ENCODE peak calls at places on chromosomes 12 and 14, in four cellular contexts. Z is HepG2, O is HEK293T, U is K562. S is an unnamed sample.

GRCh38 chr14:75562048-75562447 is 16.4 kb upstream of the FLVCR2 start:
- DNase-seq in Z (no peak), O (no peak), U (no peak), S (no peak)

GRCh38 chr14:35336171-35337073 is 44.2 kb downstream of the PSMA6 start:
- DNase-seq in Z (peak; percentile 99), O (no peak), U (peak; percentile 88), S (peak; percentile 66)

GRCh38 chr12:120649442-120650248 is 9.2 kb downstream of the CABP1 start:
- DNase-seq in Z (no peak), O (no peak), U (no peak), S (peak; percentile 28)

GRCh38 chr14:78152246-78153068 is 17.7 kb upstream of the NRXN3 start:
- DNase-seq in Z (no peak), O (no peak), U (no peak), S (no peak)

GRCh38 chr14:92740440-92740839 is 8.0 kb downstream of the LGMN start:
- DNase-seq in Z (no peak), O (no peak), U (no peak), S (no peak)

GRCh38 chr14:61538464-61539022 is 156.8 kb upstream of the HIF1A start:
- DNase-seq in Z (no peak), O (no peak), U (no peak), S (no peak)

GRCh38 chr12:32515137-32515860 is 115.9 kb downstream of the FGD4 start:
- DNase-seq in Z (no peak), O (no peak), U (no peak), S (no peak)

GRCh38 chr14:38309522-38310262 is 53.8 kb upstream of the CLEC14A start:
- DNase-seq in Z (no peak), O (no peak), U (no peak), S (no peak)

GRCh38 chr14:32430326-32430725 is 101.2 kb downstream of the AKAP6 start:
- DNase-seq in Z (no peak), O (no peak), U (peak; percentile 19), S (no peak)

GRCh38 chr14:104567141-104567956 is 12.2 kb upstream of the C14orf180 start:
- DNase-seq in Z (no peak), O (no peak), U (no peak), S (no peak)

GRCh38 chr12:16148938-16149337 is 128.5 kb downstream of the SLC15A5 start:
- DNase-seq in Z (no peak), O (no peak), U (no peak), S (no peak)

GRCh38 chr12:122116707-122117535 is 38.4 kb downstream of the MLXIP start:
- DNase-seq in Z (no peak), O (no peak), U (no peak), S (no peak)

GRCh38 chr14:23629831-23630396 is 6.2 kb upstream of the DHRS2 start:
- DNase-seq in Z (no peak), O (no peak), U (no peak), S (no peak)

GRCh38 chr14:23630687-23631086 is 5.5 kb upstream of the DHRS2 start:
- DNase-seq in Z (no peak), O (no peak), U (no peak), S (no peak)

GRCh38 chr14:23626946-23627345 is 9.2 kb upstream of the DHRS2 start:
- DNase-seq in Z (no peak), O (no peak), U (no peak), S (no peak)

GRCh38 chr14:23629204-23629603 is 7.0 kb upstream of the DHRS2 start:
- DNase-seq in Z (peak; percentile 68), O (no peak), U (no peak), S (no peak)

GRCh38 chr14:23627961-23628360 is 8.2 kb upstream of the DHRS2 start:
- DNase-seq in Z (no peak), O (no peak), U (no peak), S (no peak)
- TF ChIP-seq ELF4 in Z (no peak), O (no peak), U (no peak), S (no peak)

DNA sequence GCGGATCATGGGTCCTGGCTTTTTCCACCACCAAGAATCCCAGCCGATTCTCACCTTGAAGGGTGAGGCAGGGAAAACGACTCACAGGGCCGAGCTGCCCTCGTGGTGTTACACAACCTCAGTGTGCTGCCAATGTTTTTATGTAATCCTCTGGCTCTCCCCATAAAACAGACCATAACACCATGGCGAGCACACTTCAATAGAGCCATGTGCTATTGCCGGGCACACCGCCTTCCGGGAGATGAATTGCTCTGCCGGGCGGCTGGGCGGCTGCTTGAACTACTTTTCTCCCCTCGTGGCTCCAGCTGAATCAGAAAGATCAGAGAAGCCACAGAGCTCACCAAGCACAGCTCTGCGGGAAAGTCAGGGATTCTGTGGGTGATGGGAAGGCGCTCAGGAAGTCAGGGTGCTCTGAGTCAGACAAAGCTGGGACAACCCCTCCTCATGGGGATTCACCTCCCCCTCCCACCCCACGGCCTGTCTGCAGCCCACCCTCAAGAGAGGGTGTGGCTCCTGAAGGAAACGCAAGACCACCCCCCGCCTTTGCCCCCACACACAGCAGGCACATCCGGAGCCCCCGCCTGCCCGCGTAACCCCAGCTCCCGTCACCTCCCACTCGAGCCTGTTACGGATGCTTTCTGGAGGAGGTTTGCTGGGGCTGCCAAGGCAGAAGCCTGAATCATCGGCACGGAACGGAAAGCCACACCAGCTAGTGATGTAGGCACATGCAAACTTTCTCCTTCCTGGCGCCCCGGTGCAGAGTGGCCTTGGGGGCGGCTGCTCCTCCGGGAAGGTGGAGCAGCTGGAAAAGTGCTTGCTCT is 1.8 kb downstream of the GALNT9 start:
- DNase-seq in Z (no peak), O (no peak), U (no peak), S (no peak)
- TF ChIP-seq ELF4 in Z (no peak), O (no peak), U (no peak), S (no peak)

GRCh38 chr12:47841910-47842309 is 22.2 kb upstream of the HDAC7 start:
- DNase-seq in Z (no peak), O (no peak), U (no peak), S (no peak)

GRCh38 chr12:47841506-47841905 is 21.8 kb upstream of the HDAC7 start:
- DNase-seq in Z (no peak), O (no peak), U (no peak), S (no peak)

GRCh38 chr12:47845066-47845465 is 25.4 kb upstream of the HDAC7 start:
- DNase-seq in Z (no peak), O (no peak), U (no peak), S (no peak)

GRCh38 chr12:47844264-47845020 is 24.7 kb upstream of the HDAC7 start:
- DNase-seq in Z (no peak), O (no peak), U (no peak), S (no peak)

DNA sequence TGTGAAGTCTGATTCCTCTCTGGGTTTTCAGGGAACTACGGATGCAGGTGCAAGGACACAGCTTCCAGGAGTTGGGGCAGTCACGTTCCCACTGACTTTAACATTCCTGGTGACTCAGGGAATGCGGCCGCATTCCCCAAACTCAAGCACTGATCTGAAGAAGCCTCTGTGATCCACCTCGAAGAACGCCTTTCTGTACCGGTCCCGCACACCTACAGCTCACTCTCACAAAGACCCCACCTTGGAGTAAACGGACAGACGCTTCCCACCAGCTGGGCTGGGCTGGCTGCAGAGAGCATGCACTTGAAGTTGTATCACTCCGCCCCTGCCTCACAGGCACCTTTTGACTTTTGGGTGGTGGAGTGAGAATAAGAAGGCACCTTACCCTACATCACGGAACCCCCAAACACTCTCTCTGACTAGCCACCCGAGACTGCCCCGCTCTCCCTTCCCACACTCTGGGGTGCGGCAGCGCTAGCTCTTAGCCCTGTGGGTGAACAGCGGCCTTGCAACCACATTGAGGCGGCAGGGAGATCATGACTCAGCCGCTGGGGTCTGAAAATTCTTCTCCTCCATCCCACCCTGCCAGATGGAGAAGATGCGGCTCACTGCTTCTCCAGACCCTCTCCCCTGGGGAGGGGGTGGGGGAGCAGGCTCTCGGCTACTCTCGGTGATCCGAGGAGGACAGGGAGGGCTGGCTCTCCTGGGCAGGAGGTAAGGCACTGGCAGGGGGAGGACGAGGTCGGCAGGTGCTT is 23.7 kb upstream of the HDAC7 start:
- DNase-seq in Z (no peak), O (no peak), U (no peak), S (no peak)
- TF ChIP-seq ELF4 in Z (no peak), O (no peak), U (no peak), S (no peak)

GRCh38 chr14:66216763-66217162 is 269.4 kb upstream of the CCDC196 start:
- DNase-seq in Z (no peak), O (no peak), U (no peak), S (no peak)
- TF ChIP-seq ELF4 in Z (no peak), O (no peak), U (no peak), S (no peak)

GRCh38 chr12:52836042-52836466 is 1.9 kb upstream of the KRT79 start:
- DNase-seq in Z (no peak), O (no peak), U (peak; percentile 61), S (no peak)
- TF ChIP-seq ELF4 in Z (no peak), O (no peak), U (no peak), S (no peak)

DNA sequence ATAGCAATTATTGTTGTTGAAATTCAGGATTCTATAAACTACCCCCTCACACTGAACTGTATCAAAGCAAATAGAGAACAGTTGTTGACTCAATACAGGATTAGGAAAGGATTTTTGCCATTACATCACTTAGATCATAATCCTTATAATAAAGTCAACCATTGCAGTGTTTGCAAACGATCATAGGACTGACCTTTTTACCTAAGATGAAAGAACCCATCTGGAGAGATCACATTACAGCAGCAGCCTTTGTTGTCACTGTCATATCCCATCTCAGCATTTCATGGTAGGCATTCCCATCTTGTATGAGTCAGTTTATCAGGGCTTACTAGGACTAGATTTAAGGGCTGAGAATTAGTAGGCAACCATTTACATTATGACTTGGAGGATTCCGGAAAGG is 96.0 kb downstream of the IPO8 start:
- DNase-seq in Z (peak; percentile 97), O (no peak), U (no peak), S (no peak)
- TF ChIP-seq ELF4 in Z (no peak), O (no peak), U (no peak), S (no peak)

DNA sequence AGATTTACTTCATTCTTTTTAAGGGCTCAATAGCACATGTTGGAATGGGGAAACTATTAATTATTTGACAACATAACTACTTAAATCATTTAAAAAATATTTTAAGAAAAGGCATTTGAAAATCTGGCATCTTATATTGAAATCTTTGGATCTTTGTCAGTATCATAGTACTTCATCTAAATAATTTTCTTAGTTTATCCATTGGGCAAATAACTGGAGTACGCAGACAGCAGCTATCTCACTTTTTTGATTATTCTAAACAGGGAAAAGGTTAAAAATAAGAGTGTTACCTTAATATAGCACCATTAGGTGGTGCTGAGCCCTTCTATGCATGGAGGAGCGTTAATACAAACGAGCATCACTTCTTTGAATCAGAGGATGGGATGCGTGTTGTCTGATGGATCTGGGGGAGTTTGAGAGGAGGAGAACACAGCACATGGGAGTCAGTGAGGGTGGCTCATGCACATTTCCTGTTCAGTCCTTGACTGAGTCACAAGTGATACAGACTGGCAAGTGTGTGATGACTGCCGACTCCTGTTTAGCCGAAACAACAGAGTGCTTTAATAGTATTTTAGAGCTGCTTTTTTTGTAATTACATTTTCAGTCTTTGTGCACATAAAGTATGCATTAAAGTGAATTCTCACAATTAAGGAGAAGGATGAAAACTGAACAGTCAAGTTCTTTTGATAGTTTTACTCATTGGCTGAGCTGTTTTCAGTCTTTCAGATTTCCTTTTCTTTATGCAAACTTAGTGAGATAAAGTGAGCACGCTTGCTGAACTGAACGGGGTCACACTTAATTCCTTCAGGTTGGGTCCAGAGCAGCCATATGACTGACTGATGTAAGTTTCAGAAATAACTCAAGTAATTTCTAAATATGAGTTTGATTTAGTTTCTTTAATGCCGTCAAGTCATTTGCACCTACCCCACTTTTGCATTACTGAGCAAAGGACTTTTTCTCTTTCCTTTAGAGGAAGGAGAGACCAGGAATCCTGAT is 92.7 kb downstream of the DIP2B start:
- DNase-seq in Z (no peak), O (no peak), U (peak; percentile 73), S (no peak)
- TF ChIP-seq ELF4 in Z (no peak), O (no peak), U (no peak), S (no peak)

GRCh38 chr12:87982208-87982607 is 47.0 kb downstream of the C12orf50 start:
- DNase-seq in Z (no peak), O (no peak), U (no peak), S (no peak)
- TF ChIP-seq ELF4 in Z (no peak), O (no peak), U (no peak), S (no peak)

GRCh38 chr12:125092872-125093680 is 27.8 kb downstream of the AACS start:
- DNase-seq in Z (peak; percentile 92), O (no peak), U (peak; percentile 30), S (no peak)
- TF ChIP-seq ELF4 in Z (no peak), O (no peak), U (no peak), S (no peak)

S was measured in WTC11.